ENCODE peak calls at places on chromosomes 12 and 14, in six cellular contexts. C is T-helper 17 cell; M is non-pigmented ciliary epithelial cell; R is stimulated activated naive CD4-positive, alpha-beta T cell; K is WERI-Rb-1; E is fibroblast of the conjunctiva. Z is an unnamed sample.

GRCh38 chr14:105494606-105494929 is 3.5 kb downstream of the TEDC1 start:
- DNase-seq in K (no peak), E (no peak), M (no peak), C (peak), R (no peak), Z (no peak)

GRCh38 chr14:29927596-29928341 is at the start of gene PRKD1:
- DNase-seq in K (peak), E (peak), R (no peak), M (no peak), C (no peak), Z (no peak)

GRCh38 chr14:76919431-76919810 is 93.2 kb downstream of the LRRC74A start:
- DNase-seq in K (no peak), C (no peak), R (no peak), E (no peak), M (no peak), Z (no peak)

GRCh38 chr12:2894961-2895360 is 4.3 kb downstream of the TULP3 start:
- DNase-seq in C (no peak), K (no peak), R (no peak), M (no peak), E (no peak), Z (no peak)

GRCh38 chr12:76010732-76011458 is 20.7 kb downstream of the PHLDA1 start:
- DNase-seq in K (no peak), M (no peak), C (no peak), E (no peak), R (no peak), Z (no peak)

GRCh38 chr14:52995998-52996397 is 45.1 kb upstream of the FERMT2 start:
- DNase-seq in M (no peak), C (no peak), R (no peak), E (no peak), K (no peak), Z (no peak)

GRCh38 chr12:132711169-132711843 is 664 bp downstream of the PGAM5 start:
- DNase-seq in M (no peak), K (peak), E (no peak), R (no peak), C (no peak), Z (no peak)

GRCh38 chr12:64544371-64544770 is 65.9 kb upstream of the RASSF3 start:
- DNase-seq in E (no peak), R (no peak), K (no peak), M (no peak), C (no peak), Z (no peak)

GRCh38 chr14:77502109-77502782 is 3.6 kb upstream of the ISM2 start:
- DNase-seq in C (no peak), R (no peak), M (no peak), E (no peak), K (no peak), Z (no peak)

GRCh38 chr14:65824285-65824977 is 411.9 kb downstream of the FUT8 start:
- DNase-seq in M (peak), K (peak), C (no peak), E (peak), R (peak), Z (peak)

GRCh38 chr12:123533672-123534643 is at the start of gene RILPL1:
- DNase-seq in K (peak), M (no peak), R (peak), C (peak), E (no peak), Z (peak)

GRCh38 chr12:104412681-104413080 is 44.1 kb upstream of the CHST11 start:
- DNase-seq in M (no peak), C (no peak), K (no peak), R (no peak), E (no peak), Z (no peak)

GRCh38 chr14:71320734-71321555 is 413.7 kb downstream of the PCNX1 start:
- DNase-seq in C (peak), K (peak), R (peak), M (no peak), E (no peak), Z (peak)

GRCh38 chr14:75119056-75119455 is 7.8 kb downstream of the NEK9 start:
- DNase-seq in M (no peak), K (no peak), R (no peak), E (no peak), C (no peak), Z (no peak)

GRCh38 chr12:32296541-32296940 is 102.8 kb upstream of the FGD4 start:
- DNase-seq in C (no peak), M (no peak), K (no peak), R (no peak), E (no peak), Z (no peak)

GRCh38 chr12:48053122-48053521 is 48.8 kb upstream of the COL2A1 start:
- DNase-seq in C (no peak), R (no peak), E (no peak), M (no peak), K (no peak), Z (no peak)

GRCh38 chr12:126107659-126108058 is 1042.4 kb downstream of the AACS start:
- DNase-seq in K (no peak), R (no peak), E (no peak), C (no peak), M (no peak), Z (no peak)

GRCh38 chr14:102272392-102272791 is 32.6 kb downstream of the MOK start:
- DNase-seq in C (no peak), E (no peak), K (no peak), M (no peak), R (no peak), Z (no peak)

GRCh38 chr14:64089920-64090319 is 204.3 kb downstream of the ESR2 start:
- DNase-seq in E (no peak), C (no peak), K (peak), R (no peak), M (no peak), Z (no peak)

GRCh38 chr14:88879016-88879415 is 54.6 kb downstream of the TTC8 start:
- DNase-seq in K (no peak), R (no peak), M (peak), C (no peak), E (peak), Z (no peak)

GRCh38 chr12:14567311-14568195 is at the start of gene PLBD1:
- DNase-seq in C (no peak), E (peak), R (no peak), K (no peak), M (no peak), Z (no peak)